ENCODE peak calls at places on chromosomes 6 and 20, in four cellular contexts. X, B, K and M are unnamed samples.

GRCh38 chr6:5098501-5099270 is 13.5 kb downstream of the PPP1R3G start:
- DNase-seq in X (no peak), B (no peak), K (no peak), M (no peak)

GRCh38 chr6:41700577-41701347 is 34.6 kb downstream of the TFEB start:
- DNase-seq in X (no peak), B (no peak), K (no peak), M (no peak)

GRCh38 chr20:40233401-40233800 is 455.6 kb downstream of the MAFB start:
- DNase-seq in X (no peak), B (no peak), K (no peak), M (no peak)

GRCh38 chr6:85797993-85798392 is 155.3 kb upstream of the SYNCRIP start:
- DNase-seq in X (no peak), B (no peak), K (no peak), M (no peak)

GRCh38 chr20:44961868-44962267 is 1.7 kb upstream of the TOMM34 start:
- DNase-seq in X (no peak), B (no peak), K (no peak), M (no peak)

GRCh38 chr6:11236351-11236750 is 3.9 kb upstream of the NEDD9 start:
- DNase-seq in X (no peak), B (no peak), K (peak), M (no peak)

GRCh38 chr6:156348376-156348775 is 428.8 kb upstream of the ARID1B start:
- DNase-seq in X (no peak), B (no peak), K (no peak), M (no peak)

GRCh38 chr20:56433880-56434255 is 21.8 kb downstream of the CASS4 start:
- DNase-seq in X (no peak), B (no peak), K (no peak), M (no peak)

GRCh38 chr6:35258858-35259193 is 709 bp upstream of the ZNF76 start:
- DNase-seq in X (no peak), B (no peak), K (no peak), M (peak)

GRCh38 chr20:6416371-6416770 is 293.5 kb upstream of the FERMT1 start:
- DNase-seq in X (no peak), B (no peak), K (no peak), M (no peak)

GRCh38 chr6:101761124-101761601 is 367.7 kb downstream of the GRIK2 start:
- DNase-seq in X (no peak), B (no peak), K (no peak), M (no peak)

GRCh38 chr6:76230711-76231110 is 158.2 kb upstream of the IMPG1 start:
- DNase-seq in X (no peak), B (no peak), K (no peak), M (no peak)

GRCh38 chr20:432208-432607 is 24.1 kb downstream of the RBCK1 start:
- DNase-seq in X (no peak), B (no peak), K (no peak), M (no peak)

GRCh38 chr6:64012351-64013060 is 376.9 kb downstream of the PHF3 start:
- DNase-seq in X (no peak), B (no peak), K (no peak), M (no peak)

GRCh38 chr6:148593813-148594170 is 153.0 kb upstream of the UST start:
- DNase-seq in X (no peak), B (no peak), K (no peak), M (no peak)

GRCh38 chr6:109514946-109515345 is 31.9 kb upstream of the ZBTB24 start:
- DNase-seq in X (no peak), B (no peak), K (no peak), M (no peak)

GRCh38 chr6:89351632-89352328 is 742 bp downstream of the UBE2J1 start:
- DNase-seq in X (no peak), B (no peak), K (no peak), M (no peak)

GRCh38 chr6:146433881-146434741 is 109.5 kb upstream of the RAB32 start:
- DNase-seq in X (no peak), B (no peak), K (no peak), M (no peak)

GRCh38 chr20:4443016-4443415 is 278.7 kb upstream of the PRND start:
- DNase-seq in X (no peak), B (no peak), K (no peak), M (no peak)

GRCh38 chr6:113824411-113824810 is 32.7 kb upstream of the MARCKS start:
- DNase-seq in X (no peak), B (no peak), K (no peak), M (no peak)

GRCh38 chr6:110476046-110476849 is at the start of gene SLC22A16:
- DNase-seq in X (no peak), B (no peak), K (no peak), M (no peak)

GRCh38 chr20:61597996-61598395 is 345.9 kb downstream of the CDH4 start:
- DNase-seq in X (no peak), B (no peak), K (no peak), M (no peak)

GRCh38 chr6:90413867-90414266 is 117.2 kb upstream of the BACH2 start:
- DNase-seq in X (peak), B (peak), K (peak), M (no peak)

GRCh38 chr20:31758991-31759390 is 19.9 kb downstream of the TPX2 start:
- DNase-seq in X (no peak), B (no peak), K (no peak), M (no peak)

GRCh38 chr6:110708295-110708965 is 106.8 kb downstream of the CDK19 start:
- DNase-seq in X (no peak), B (no peak), K (no peak), M (no peak)

GRCh38 chr6:90289902-90290301 is 6.7 kb downstream of the BACH2 start:
- DNase-seq in X (no peak), B (no peak), K (no peak), M (no peak)

GRCh38 chr20:15162061-15162740 is 824.8 kb upstream of the FLRT3 start:
- DNase-seq in X (no peak), B (no peak), K (no peak), M (no peak)

GRCh38 chr6:137728386-137729349 is 138.4 kb upstream of the TNFAIP3 start:
- DNase-seq in X (no peak), B (no peak), K (no peak), M (no peak)

GRCh38 chr6:135014353-135014832 is 40.2 kb downstream of the HBS1L start:
- DNase-seq in X (no peak), B (no peak), K (peak), M (no peak)

GRCh38 chr20:41619360-41620115 is 1.4 kb upstream of the CHD6 start:
- DNase-seq in X (no peak), B (no peak), K (no peak), M (no peak)

GRCh38 chr6:36544228-36544627 is 3.1 kb downstream of the STK38 start:
- DNase-seq in X (no peak), B (peak), K (peak), M (no peak)

GRCh38 chr6:129432738-129433137 is 277.2 kb downstream of the ARHGAP18 start:
- DNase-seq in X (no peak), B (no peak), K (no peak), M (no peak)

GRCh38 chr6:1894954-1895353 is 285.2 kb downstream of the FOXC1 start:
- DNase-seq in X (no peak), B (no peak), K (no peak), M (no peak)

GRCh38 chr20:38165089-38165965 is at the start of gene TGM2:
- DNase-seq in X (no peak), B (peak), K (peak), M (peak)